ENCODE peak calls at places on chromosomes 4 and X, in five cellular contexts. One of them, this sample, is unnamed.

GRCh38 chr4:146059153-146059552 is 116.4 kb upstream of the LSM6 start:
- DNase-seq in stimulated activated CD4-positive, alpha-beta T cell treated with anti-CD3 and anti-CD28 coated beads, Interleukin-4, amount 100 ng/mL, for 48 hours: no peak
- DNase-seq in ACHN: no peak
- DNase-seq in endodermal cell: no peak
- DNase-seq in PC-3: no peak
- DNase-seq in this sample: no peak

GRCh38 chr4:100907465-100908454 is 389.9 kb upstream of the EMCN start:
- DNase-seq in PC-3: peak
- DNase-seq in stimulated activated CD4-positive, alpha-beta T cell treated with anti-CD3 and anti-CD28 coated beads, Interleukin-4, amount 100 ng/mL, for 48 hours: no peak
- DNase-seq in ACHN: peak
- DNase-seq in endodermal cell: no peak
- DNase-seq in this sample: peak

GRCh38 chr4:98482847-98483806 is 175.3 kb downstream of the TSPAN5 start:
- DNase-seq in ACHN: no peak
- DNase-seq in stimulated activated CD4-positive, alpha-beta T cell treated with anti-CD3 and anti-CD28 coated beads, Interleukin-4, amount 100 ng/mL, for 48 hours: no peak
- DNase-seq in endodermal cell: no peak
- DNase-seq in PC-3: peak
- DNase-seq in this sample: no peak

GRCh38 chr4:19329631-19330030 is 922.1 kb upstream of the SLIT2 start:
- DNase-seq in ACHN: no peak
- DNase-seq in PC-3: no peak
- DNase-seq in stimulated activated CD4-positive, alpha-beta T cell treated with anti-CD3 and anti-CD28 coated beads, Interleukin-4, amount 100 ng/mL, for 48 hours: no peak
- DNase-seq in endodermal cell: no peak
- DNase-seq in this sample: no peak

GRCh38 chrX:74523870-74524735 is 90.3 kb downstream of the RLIM start:
- DNase-seq in endodermal cell: no peak
- DNase-seq in ACHN: no peak
- DNase-seq in stimulated activated CD4-positive, alpha-beta T cell treated with anti-CD3 and anti-CD28 coated beads, Interleukin-4, amount 100 ng/mL, for 48 hours: no peak
- DNase-seq in PC-3: no peak
- DNase-seq in this sample: no peak

GRCh38 chr4:6221851-6222760 is 21.8 kb upstream of the JAKMIP1 start:
- DNase-seq in endodermal cell: peak
- DNase-seq in PC-3: no peak
- DNase-seq in stimulated activated CD4-positive, alpha-beta T cell treated with anti-CD3 and anti-CD28 coated beads, Interleukin-4, amount 100 ng/mL, for 48 hours: no peak
- DNase-seq in ACHN: no peak
- DNase-seq in this sample: no peak

GRCh38 chr4:3477750-3478430 is 14.8 kb downstream of the DOK7 start:
- DNase-seq in stimulated activated CD4-positive, alpha-beta T cell treated with anti-CD3 and anti-CD28 coated beads, Interleukin-4, amount 100 ng/mL, for 48 hours: no peak
- DNase-seq in PC-3: no peak
- DNase-seq in ACHN: no peak
- DNase-seq in endodermal cell: no peak
- DNase-seq in this sample: no peak

GRCh38 chr4:186514271-186514950 is 41.0 kb downstream of the MTNR1A start:
- DNase-seq in endodermal cell: no peak
- DNase-seq in ACHN: no peak
- DNase-seq in PC-3: peak
- DNase-seq in stimulated activated CD4-positive, alpha-beta T cell treated with anti-CD3 and anti-CD28 coated beads, Interleukin-4, amount 100 ng/mL, for 48 hours: no peak
- DNase-seq in this sample: no peak

GRCh38 chrX:109862386-109862910 is 129.4 kb upstream of the ACSL4 start:
- DNase-seq in PC-3: peak
- DNase-seq in ACHN: no peak
- DNase-seq in stimulated activated CD4-positive, alpha-beta T cell treated with anti-CD3 and anti-CD28 coated beads, Interleukin-4, amount 100 ng/mL, for 48 hours: no peak
- DNase-seq in endodermal cell: no peak
- DNase-seq in this sample: no peak

GRCh38 chr4:180120114-180120513 is 2123.1 kb upstream of the TENM3 start:
- DNase-seq in stimulated activated CD4-positive, alpha-beta T cell treated with anti-CD3 and anti-CD28 coated beads, Interleukin-4, amount 100 ng/mL, for 48 hours: no peak
- DNase-seq in ACHN: no peak
- DNase-seq in PC-3: no peak
- DNase-seq in endodermal cell: no peak
- DNase-seq in this sample: no peak

GRCh38 chrX:56057325-56057724 is 174.8 kb upstream of the KLF8 start:
- DNase-seq in PC-3: no peak
- DNase-seq in stimulated activated CD4-positive, alpha-beta T cell treated with anti-CD3 and anti-CD28 coated beads, Interleukin-4, amount 100 ng/mL, for 48 hours: no peak
- DNase-seq in endodermal cell: peak
- DNase-seq in ACHN: no peak
- DNase-seq in this sample: no peak

This sample was measured in dermis microvascular lymphatic vessel endothelial cell.